ENCODE peak calls at places on chromosome 17, in six cellular contexts. C is GM23338, Q is AG04449, W is fibroblast of mammary gland, K is transverse colon, P is tibial artery. D is an unnamed sample.

GRCh38 chr17:63841350-63842172 is 924 bp downstream of the SMARCD2 start:
- DNase-seq in W (peak), C (peak), Q (no peak), K (peak), P (peak), D (peak)

GRCh38 chr17:59825533-59826316 is 67.0 kb downstream of the TUBD1 start:
- DNase-seq in W (peak), C (no peak), Q (no peak), P (peak), K (no peak), D (no peak)

GRCh38 chr17:57784226-57784895 is 39.3 kb upstream of the CCDC182 start:
- DNase-seq in Q (no peak), C (no peak), P (no peak), K (no peak), W (no peak), D (no peak)

GRCh38 chr17:58328195-58329034 is at the start of gene TSPOAP1:
- DNase-seq in P (no peak), K (peak), W (no peak), C (peak), Q (no peak), D (no peak)

GRCh38 chr17:27921599-27921998 is 28.4 kb upstream of the LYRM9 start:
- DNase-seq in P (no peak), W (no peak), Q (no peak), C (no peak), K (no peak), D (no peak)

GRCh38 chr17:64947146-64947545 is 27.9 kb upstream of the LRRC37A3 start:
- DNase-seq in K (no peak), P (no peak), C (no peak), Q (no peak), W (no peak), D (no peak)

GRCh38 chr17:807146-808002 is 25.2 kb downstream of the MRM3 start:
- DNase-seq in W (no peak), Q (no peak), K (no peak), P (no peak), C (no peak), D (no peak)

GRCh38 chr17:18031955-18032354 is 7.0 kb downstream of the ATPAF2 start:
- DNase-seq in K (no peak), P (peak), W (peak), C (no peak), Q (no peak), D (no peak)

GRCh38 chr17:79029327-79030009 is 5.5 kb downstream of the C1QTNF1 start:
- DNase-seq in C (no peak), K (no peak), P (peak), Q (no peak), W (no peak), D (no peak)

GRCh38 chr17:73288534-73289302 is 23.1 kb downstream of the CDC42EP4 start:
- DNase-seq in P (peak), W (peak), C (no peak), K (peak), Q (no peak), D (peak)

GRCh38 chr17:77810536-77810935 is 148.0 kb upstream of the TNRC6C start:
- DNase-seq in C (no peak), K (peak), P (peak), Q (no peak), W (peak), D (peak)

GRCh38 chr17:30534938-30535921 is 58.0 kb downstream of the GOSR1 start:
- DNase-seq in P (no peak), Q (no peak), K (no peak), W (no peak), C (no peak), D (no peak)

GRCh38 chr17:60102632-60103047 is 23.9 kb upstream of the HEATR6 start:
- DNase-seq in K (peak), W (peak), C (no peak), P (no peak), Q (no peak), D (no peak)

GRCh38 chr17:57823469-57824401 is 26.1 kb downstream of the MRPS23 start:
- DNase-seq in C (no peak), W (peak), P (no peak), Q (no peak), K (no peak), D (no peak)

GRCh38 chr17:80942360-80943345 is 49.0 kb upstream of the CHMP6 start:
- DNase-seq in P (peak), Q (peak), W (peak), K (peak), C (no peak), D (peak)

GRCh38 chr17:56598471-56598870 is 5.0 kb downstream of the NOG start:
- DNase-seq in C (peak), W (peak), Q (no peak), P (no peak), K (no peak), D (no peak)

GRCh38 chr17:35315283-35315682 is 58.1 kb downstream of the SLFN11 start:
- DNase-seq in P (no peak), W (peak), K (no peak), Q (peak), C (no peak), D (no peak)

GRCh38 chr17:7394452-7395191 is at the start of gene PLSCR3:
- DNase-seq in Q (no peak), K (peak), C (peak), P (peak), W (peak), D (peak)

GRCh38 chr17:7174603-7175362 is 4.4 kb downstream of the ASGR1 start:
- DNase-seq in Q (no peak), C (no peak), P (no peak), K (no peak), W (no peak), D (no peak)

GRCh38 chr17:6695565-6695964 is 17.6 kb downstream of the SLC13A5 start:
- DNase-seq in W (no peak), P (no peak), C (no peak), K (no peak), Q (no peak), D (no peak)

GRCh38 chr17:30520436-30520835 is 43.2 kb downstream of the GOSR1 start:
- DNase-seq in W (peak), K (no peak), P (no peak), C (no peak), Q (no peak), D (no peak)

GRCh38 chr17:72403713-72404209 is 282.9 kb downstream of the SOX9 start:
- DNase-seq in Q (no peak), W (no peak), P (no peak), C (no peak), K (no peak), D (no peak)

GRCh38 chr17:36470499-36470898 is 16.0 kb upstream of the ZNHIT3 start:
- DNase-seq in C (no peak), W (no peak), P (no peak), K (no peak), Q (no peak), D (no peak)

GRCh38 chr17:69179227-69179952 is 37.7 kb upstream of the ABCA6 start:
- DNase-seq in P (no peak), K (no peak), C (peak), Q (peak), W (peak), D (no peak)

GRCh38 chr17:58109197-58109596 is 26.0 kb downstream of the DYNLL2 start:
- DNase-seq in K (no peak), C (no peak), Q (no peak), P (no peak), W (no peak), D (no peak)

GRCh38 chr17:65584604-65585521 is 23.4 kb upstream of the AXIN2 start:
- DNase-seq in K (no peak), P (no peak), Q (no peak), W (no peak), C (no peak), D (no peak)

GRCh38 chr17:41547921-41548843 is 20.1 kb upstream of the KRT19 start:
- DNase-seq in K (peak), P (peak), W (peak), C (no peak), Q (peak), D (peak)

GRCh38 chr17:46978489-46979022 is 497 bp downstream of the RPRML start:
- DNase-seq in C (peak), Q (no peak), W (no peak), P (no peak), K (no peak), D (no peak)

GRCh38 chr17:48575066-48575582 is 3.0 kb downstream of the HOXB4 start:
- DNase-seq in Q (no peak), C (no peak), W (peak), K (no peak), P (no peak), D (no peak)

GRCh38 chr17:48576479-48577309 is 1.5 kb downstream of the HOXB4 start:
- DNase-seq in W (peak), P (no peak), C (no peak), Q (no peak), K (no peak), D (no peak)

GRCh38 chr17:48571826-48572417 is 6.2 kb downstream of the HOXB4 start:
- DNase-seq in W (no peak), P (no peak), C (no peak), Q (no peak), K (no peak), D (no peak)

GRCh38 chr17:48575673-48576478 is 2.3 kb downstream of the HOXB4 start:
- DNase-seq in W (no peak), C (no peak), K (no peak), P (no peak), Q (no peak), D (no peak)

DNA sequence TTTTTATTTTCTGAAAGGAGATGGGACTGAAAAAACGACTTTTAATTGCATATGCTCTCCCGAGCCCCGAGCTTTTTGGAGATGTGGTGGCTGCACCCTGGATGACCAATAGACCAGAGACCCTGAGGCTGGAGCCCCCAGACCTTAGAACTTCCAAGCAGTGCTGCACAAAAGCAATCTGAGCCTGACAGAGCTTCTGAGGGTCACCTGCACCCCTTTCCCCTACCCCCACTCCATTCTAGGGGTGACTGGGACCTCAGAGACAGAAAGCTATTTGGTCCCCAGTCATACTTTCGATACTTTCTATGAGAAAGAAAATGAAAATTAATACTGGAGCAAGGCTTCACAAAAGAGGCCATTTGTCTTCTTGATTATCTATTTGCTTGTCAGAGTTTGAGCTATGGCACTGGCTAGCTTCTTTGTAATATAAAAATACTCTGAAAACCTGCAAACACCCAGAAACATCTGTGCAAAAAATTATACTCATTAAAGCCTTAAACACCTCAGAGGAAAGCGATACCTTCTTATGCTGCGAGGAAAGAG is 3.6 kb downstream of the HOXB4 start:
- DNase-seq in P (no peak), K (no peak), W (no peak), C (no peak), Q (no peak), D (no peak)
- H3K4me3 ChIP-seq in P (no peak), K (no peak), W (peak), C (peak), Q (peak), D (no peak)

DNA sequence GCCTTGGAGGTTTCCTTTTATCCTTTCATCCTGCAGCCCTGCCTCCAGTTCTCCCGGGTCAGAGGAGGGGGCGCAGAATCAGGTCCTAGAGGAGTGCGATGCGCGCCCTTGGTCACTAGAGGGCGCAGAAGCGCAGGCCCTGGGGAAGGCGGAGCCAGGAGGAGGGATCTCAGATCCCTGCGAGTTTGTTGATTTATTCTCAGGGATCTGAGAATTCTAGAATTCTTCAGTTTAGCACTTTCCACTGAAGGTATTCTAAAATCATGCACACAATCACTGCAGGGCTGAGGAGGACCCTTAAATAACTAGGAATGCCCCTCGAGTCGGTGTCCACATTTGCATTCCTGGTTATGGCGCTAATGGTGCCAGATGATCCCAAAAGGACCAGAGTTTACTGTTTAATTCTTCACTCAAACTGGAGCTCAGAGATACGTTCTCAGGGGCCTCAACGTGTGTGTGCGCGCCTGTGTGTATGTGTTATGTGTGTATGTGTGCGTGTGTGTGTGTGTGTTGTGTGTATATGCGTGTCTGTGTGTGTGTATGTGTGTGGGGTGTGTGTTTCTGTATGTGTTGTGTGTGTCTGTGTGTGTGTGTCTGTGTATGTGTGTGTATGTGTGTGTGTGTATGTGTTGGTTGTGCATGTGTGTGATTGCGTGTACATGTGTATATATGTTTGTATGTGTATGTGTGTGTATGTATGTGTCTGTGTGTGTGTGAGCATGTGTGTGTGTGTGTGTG is 6.9 kb upstream of the ELAC2 start:
- DNase-seq in P (no peak), W (peak), C (peak), K (peak), Q (no peak), D (no peak)
- H3K4me3 ChIP-seq in P (no peak), W (peak), C (peak), K (no peak), Q (peak), D (no peak)

GRCh38 chr17:50209472-50210248 is 8.2 kb upstream of the COL1A1 start:
- DNase-seq in K (peak), C (peak), W (peak), Q (peak), P (peak), D (peak)
- H3K4me3 ChIP-seq in K (no peak), C (peak), W (peak), Q (peak), P (no peak), D (no peak)

GRCh38 chr17:75402038-75402437 is 3.4 kb downstream of the GRB2 start:
- DNase-seq in K (no peak), C (no peak), W (no peak), Q (no peak), P (no peak), D (no peak)
- H3K4me3 ChIP-seq in K (no peak), C (no peak), W (no peak), Q (no peak), P (no peak), D (no peak)

GRCh38 chr17:2395258-2396170 is 5.3 kb downstream of the MNT start:
- DNase-seq in Q (no peak), C (no peak), K (no peak), P (peak), W (peak), D (no peak)

GRCh38 chr17:2394775-2395191 is 6.1 kb downstream of the MNT start:
- DNase-seq in W (no peak), Q (no peak), P (no peak), C (no peak), K (no peak), D (no peak)

GRCh38 chr17:2396568-2397246 is 4.2 kb downstream of the MNT start:
- DNase-seq in P (peak), C (peak), Q (peak), W (peak), K (peak), D (peak)

GRCh38 chr17:2397247-2398171 is 3.4 kb downstream of the MNT start:
- DNase-seq in P (peak), W (no peak), C (no peak), Q (no peak), K (no peak), D (no peak)

DNA sequence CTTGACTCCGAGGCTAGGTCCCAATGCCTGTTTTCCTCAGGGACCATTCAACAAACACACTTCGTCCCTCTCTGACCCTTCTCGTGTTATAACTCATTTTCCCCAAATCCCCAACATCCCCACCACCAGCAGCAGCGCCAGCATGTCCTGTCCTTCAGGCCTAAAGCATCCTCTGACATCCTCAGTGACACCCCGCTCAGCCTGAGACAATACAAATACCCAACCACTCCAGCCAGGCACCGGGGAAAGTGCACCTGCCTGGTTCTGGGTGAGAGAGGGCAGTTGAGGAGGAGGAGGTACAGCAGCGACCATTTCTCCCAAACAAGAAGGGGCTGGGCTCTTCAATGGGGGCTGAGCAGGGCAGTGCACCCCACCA is 4.7 kb downstream of the MNT start:
- DNase-seq in P (no peak), C (no peak), K (no peak), W (no peak), Q (no peak), D (no peak)
- H3K4me3 ChIP-seq in P (peak), C (peak), K (no peak), W (peak), Q (peak), D (peak)

DNA sequence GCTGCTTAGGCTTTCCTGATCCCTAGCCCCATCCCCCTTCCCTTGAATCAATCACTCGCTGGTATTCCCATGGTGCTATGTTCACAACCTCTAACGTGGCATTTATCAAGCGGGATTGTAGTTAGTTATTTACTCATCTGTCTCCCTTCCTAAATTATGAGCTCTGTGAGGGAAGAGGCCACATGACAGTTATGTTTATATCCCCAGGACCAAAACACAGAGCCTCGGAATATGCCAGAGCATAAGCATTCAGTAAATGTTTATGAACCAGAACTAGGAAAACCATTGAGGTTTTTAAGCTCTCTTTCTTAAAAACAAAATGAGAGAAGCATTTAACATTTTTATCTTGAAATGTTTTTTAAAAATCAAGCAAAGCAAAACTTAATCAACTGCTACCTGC is 55.7 kb downstream of the STX8 start:
- DNase-seq in W (no peak), C (peak), P (no peak), K (no peak), Q (no peak), D (no peak)
- H3K4me3 ChIP-seq in W (no peak), C (no peak), P (no peak), K (no peak), Q (no peak), D (no peak)

GRCh38 chr17:1898872-1899271 is 69.1 kb downstream of the RPA1 start:
- DNase-seq in C (no peak), Q (no peak), W (no peak), P (no peak), K (no peak), D (no peak)
- H3K4me3 ChIP-seq in C (no peak), Q (no peak), W (no peak), P (no peak), K (no peak), D (no peak)

DNA sequence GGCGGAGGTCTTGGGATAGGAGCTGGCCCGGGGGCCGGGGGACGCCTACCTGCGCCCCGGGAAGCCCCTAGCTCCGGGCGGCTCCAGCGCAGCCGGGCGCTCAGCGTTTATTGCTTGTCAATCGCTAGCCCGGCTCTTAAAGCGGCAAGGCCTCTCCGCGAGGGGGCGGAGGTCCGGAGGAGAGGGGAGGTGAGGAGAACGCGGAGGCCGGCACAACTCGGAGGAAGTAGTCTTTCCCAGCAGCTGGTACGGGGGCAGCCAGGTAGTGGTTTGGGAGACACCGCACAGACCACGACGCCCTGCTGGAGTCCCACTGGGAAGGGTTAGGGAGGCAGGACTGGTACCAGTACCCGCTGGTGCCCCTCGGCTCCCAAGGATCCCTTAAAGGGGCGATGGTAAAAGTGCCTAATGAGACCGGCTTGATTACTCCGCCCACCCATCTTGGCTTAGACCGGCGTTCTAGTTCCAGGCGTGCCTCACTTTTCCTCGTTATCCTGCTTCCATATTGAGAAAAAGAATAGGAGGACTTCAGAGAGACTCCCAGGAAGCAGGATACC is at the start of gene MPP2:
- DNase-seq in W (peak), Q (no peak), K (peak), C (peak), P (peak), D (peak)
- H3K4me3 ChIP-seq in W (peak), Q (peak), K (peak), C (peak), P (peak), D (peak)

GRCh38 chr17:82883461-82884031 is 43.7 kb upstream of the ZNF750 start:
- DNase-seq in W (no peak), C (no peak), K (no peak), P (no peak), Q (no peak), D (no peak)
- H3K4me3 ChIP-seq in W (no peak), C (no peak), K (no peak), P (no peak), Q (no peak), D (no peak)

DNA sequence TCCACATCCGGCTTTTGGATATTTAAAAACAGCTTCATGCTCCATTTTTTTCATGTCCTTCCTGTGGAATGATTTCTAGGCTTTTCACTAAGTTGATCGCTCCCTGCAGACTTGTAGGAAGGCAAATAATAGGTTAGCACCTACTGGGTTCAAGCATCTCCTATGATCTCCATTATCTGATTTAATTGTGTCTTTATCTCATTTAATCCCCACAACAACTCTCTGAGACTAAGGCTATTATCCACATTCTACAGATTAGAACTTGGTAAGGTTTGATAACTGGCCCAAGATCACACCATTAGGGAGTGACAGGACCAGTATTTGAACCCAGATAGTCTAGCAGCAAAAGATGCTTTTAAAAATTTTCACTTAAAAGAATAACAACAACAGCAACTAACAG is 46.2 kb upstream of the HOXB9 start:
- DNase-seq in W (no peak), Q (no peak), C (no peak), K (no peak), P (no peak), D (no peak)
- H3K4me3 ChIP-seq in W (no peak), Q (no peak), C (peak), K (no peak), P (no peak), D (no peak)